ENCODE peak calls at places on chromosomes 16 and 17, in six cellular contexts. One of them, this sample, is unnamed.
A peak's percentile ranks its signal among the peaks of the same experiment; 100 is the strongest.

GRCh38 chr17:79754359-79754758 is 23.6 kb upstream of the CBX2 start:
- DNase-seq in NB4: no peak
- DNase-seq in germinal center: no peak
- DNase-seq in H9: no peak
- DNase-seq in activated gamma-delta T cell treated with Interleukin-2 at 50 U/mL for 16 hours: no peak
- DNase-seq in GM13976: no peak
- DNase-seq in this sample: no peak

GRCh38 chr16:81841709-81842108 is 62.6 kb downstream of the PLCG2 start:
- DNase-seq in germinal center: peak; percentile 65
- DNase-seq in NB4: no peak
- DNase-seq in H9: no peak
- DNase-seq in GM13976: peak; percentile 60
- DNase-seq in activated gamma-delta T cell treated with Interleukin-2 at 50 U/mL for 16 hours: peak; percentile 31
- DNase-seq in this sample: no peak

GRCh38 chr17:10069301-10069700 is 129.1 kb downstream of the GAS7 start:
- DNase-seq in germinal center: no peak
- DNase-seq in NB4: no peak
- DNase-seq in GM13976: no peak
- DNase-seq in activated gamma-delta T cell treated with Interleukin-2 at 50 U/mL for 16 hours: no peak
- DNase-seq in H9: no peak
- DNase-seq in this sample: no peak

GRCh38 chr17:4541041-4541327 is 14.2 kb downstream of the MYBBP1A start:
- DNase-seq in H9: no peak
- DNase-seq in activated gamma-delta T cell treated with Interleukin-2 at 50 U/mL for 16 hours: no peak
- DNase-seq in germinal center: no peak
- DNase-seq in GM13976: no peak
- DNase-seq in NB4: no peak
- DNase-seq in this sample: no peak

GRCh38 chr17:62898239-62898864 is 67.7 kb upstream of the TANC2 start:
- DNase-seq in germinal center: no peak
- DNase-seq in NB4: no peak
- DNase-seq in GM13976: no peak
- DNase-seq in H9: no peak
- DNase-seq in activated gamma-delta T cell treated with Interleukin-2 at 50 U/mL for 16 hours: no peak
- DNase-seq in this sample: no peak

GRCh38 chr17:45376171-45376564 is 56.5 kb downstream of the ARHGAP27 start:
- DNase-seq in activated gamma-delta T cell treated with Interleukin-2 at 50 U/mL for 16 hours: no peak
- DNase-seq in GM13976: no peak
- DNase-seq in germinal center: no peak
- DNase-seq in H9: peak; percentile 68
- DNase-seq in NB4: no peak
- DNase-seq in this sample: no peak

GRCh38 chr17:694239-694638 is 20.4 kb downstream of the VPS53 start:
- DNase-seq in GM13976: no peak
- DNase-seq in H9: no peak
- DNase-seq in NB4: no peak
- DNase-seq in activated gamma-delta T cell treated with Interleukin-2 at 50 U/mL for 16 hours: no peak
- DNase-seq in germinal center: no peak
- DNase-seq in this sample: no peak

GRCh38 chr17:78351449-78352006 is 8.3 kb downstream of the SOCS3 start:
- DNase-seq in H9: peak; percentile 95
- DNase-seq in GM13976: no peak
- DNase-seq in activated gamma-delta T cell treated with Interleukin-2 at 50 U/mL for 16 hours: no peak
- DNase-seq in NB4: no peak
- DNase-seq in germinal center: no peak
- DNase-seq in this sample: no peak

GRCh38 chr16:85316944-85317343 is 204.7 kb upstream of the CIBAR2 start:
- DNase-seq in activated gamma-delta T cell treated with Interleukin-2 at 50 U/mL for 16 hours: no peak
- DNase-seq in germinal center: no peak
- DNase-seq in GM13976: no peak
- DNase-seq in NB4: no peak
- DNase-seq in H9: no peak
- DNase-seq in this sample: no peak

This sample was measured in activated CD8-positive, alpha-beta memory T cell treated with anti-CD3 and anti-CD28 coated beads for 1 hour.